ENCODE peak calls at places on chromosomes 5 and 9, in six cellular contexts. U, N, M, V, T and J are unnamed samples.

GRCh38 chr9:2281803-2282185 is 266.6 kb downstream of the SMARCA2 start:
- DNase-seq in U (no peak), N (no peak), M (no peak), V (no peak), T (no peak), J (no peak)

GRCh38 chr9:93071464-93071863 is 13.0 kb downstream of the SUSD3 start:
- DNase-seq in U (peak; percentile 57), N (peak; percentile 45), M (no peak), V (no peak), T (no peak), J (peak; percentile 20)

GRCh38 chr5:104412649-104413240 is 850.2 kb upstream of the NUDT12 start:
- DNase-seq in U (peak; percentile 38), N (peak; percentile 27), M (peak; percentile 53), V (no peak), T (no peak), J (peak; percentile 61)

GRCh38 chr5:152388610-152389009 is 16.5 kb downstream of the NMUR2 start:
- DNase-seq in U (no peak), N (no peak), M (no peak), V (no peak), T (no peak), J (no peak)

GRCh38 chr9:131525643-131526565 is 5.2 kb downstream of the UCK1 start:
- DNase-seq in U (no peak), N (no peak), M (no peak), V (no peak), T (peak; percentile 93), J (no peak)

GRCh38 chr9:93860694-93861658 is 94.2 kb downstream of the BARX1 start:
- DNase-seq in U (no peak), N (no peak), M (no peak), V (peak; percentile 62), T (no peak), J (no peak)

GRCh38 chr9:132833451-132834130 is 44.5 kb downstream of the AK8 start:
- DNase-seq in U (no peak), N (no peak), M (no peak), V (peak; percentile 40), T (no peak), J (no peak)

GRCh38 chr9:4879098-4879497 is 86.4 kb downstream of the RCL1 start:
- DNase-seq in U (no peak), N (no peak), M (peak; percentile 57), V (no peak), T (no peak), J (no peak)

GRCh38 chr5:66796306-66797292 is 200.4 kb downstream of the MAST4 start:
- DNase-seq in U (peak; percentile 14), N (peak; percentile 36), M (no peak), V (no peak), T (no peak), J (peak; percentile 13)

GRCh38 chr9:16344343-16344742 is 526.1 kb downstream of the BNC2 start:
- DNase-seq in U (peak; percentile 84), N (peak; percentile 91), M (no peak), V (no peak), T (no peak), J (peak; percentile 72)

GRCh38 chr5:76473676-76474075 is 70.6 kb downstream of the IQGAP2 start:
- DNase-seq in U (no peak), N (no peak), M (no peak), V (no peak), T (no peak), J (no peak)

GRCh38 chr9:13717356-13718057 is 438.0 kb upstream of the MPDZ start:
- DNase-seq in U (no peak), N (peak; percentile 46), M (no peak), V (no peak), T (no peak), J (no peak)

GRCh38 chr5:111461261-111461671 is 51.1 kb downstream of the STARD4 start:
- DNase-seq in U (peak; percentile 40), N (peak; percentile 65), M (peak; percentile 69), V (no peak), T (peak; percentile 52), J (peak; percentile 56)

GRCh38 chr5:6818594-6819512 is 105.6 kb downstream of the TENT4A start:
- DNase-seq in U (no peak), N (no peak), M (no peak), V (no peak), T (no peak), J (peak; percentile 2)

GRCh38 chr5:33969572-33970452 is 14.7 kb downstream of the SLC45A2 start:
- DNase-seq in U (peak; percentile 44), N (peak; percentile 79), M (peak; percentile 55), V (no peak), T (no peak), J (peak; percentile 50)

GRCh38 chr9:81861644-81862043 is 66.6 kb upstream of the SPATA31D4 start:
- DNase-seq in U (no peak), N (peak; percentile 67), M (no peak), V (no peak), T (no peak), J (peak; percentile 89)

GRCh38 chr5:77957-78804 is 13.8 kb upstream of the PLEKHG4B start:
- DNase-seq in U (peak; percentile 73), N (peak; percentile 12), M (no peak), V (no peak), T (no peak), J (peak; percentile 21)

GRCh38 chr5:81513982-81514381 is 120.0 kb upstream of the ACOT12 start:
- DNase-seq in U (peak; percentile 8), N (peak; percentile 31), M (no peak), V (no peak), T (no peak), J (peak; percentile 18)

GRCh38 chr5:133273661-133274596 is 222.1 kb downstream of the HSPA4 start:
- DNase-seq in U (no peak), N (peak; percentile 60), M (no peak), V (no peak), T (no peak), J (peak; percentile 60)

GRCh38 chr5:146345578-146346366 is 7.1 kb downstream of the POU4F3 start:
- DNase-seq in U (no peak), N (no peak), M (no peak), V (no peak), T (no peak), J (no peak)

GRCh38 chr9:122402403-122403268 is 31.8 kb downstream of the PTGS1 start:
- DNase-seq in U (peak; percentile 91), N (peak; percentile 99), M (no peak), V (no peak), T (no peak), J (peak; percentile 92)

GRCh38 chr5:1386274-1386717 is 41.4 kb upstream of the CLPTM1L start:
- DNase-seq in U (peak; percentile 26), N (peak; percentile 44), M (peak; percentile 83), V (peak; percentile 91), T (no peak), J (peak; percentile 24)

GRCh38 chr9:114931407-114931806 is 1.0 kb upstream of the TNFSF8 start:
- DNase-seq in U (no peak), N (no peak), M (no peak), V (no peak), T (no peak), J (no peak)

GRCh38 chr9:83981126-83981871 is 694 bp downstream of the RMI1 start:
- DNase-seq in U (peak; percentile 51), N (peak; percentile 46), M (peak; percentile 83), V (no peak), T (no peak), J (peak; percentile 93)

GRCh38 chr9:1047605-1048235 is 2.4 kb upstream of the DMRT2 start:
- DNase-seq in U (no peak), N (no peak), M (no peak), V (no peak), T (no peak), J (no peak)

GRCh38 chr9:107283621-107284616 is 840 bp downstream of the RAD23B start:
- DNase-seq in U (peak; percentile 84), N (peak; percentile 64), M (peak; percentile 82), V (peak; percentile 90), T (peak; percentile 56), J (peak; percentile 82)

GRCh38 chr9:107284636-107285035 is 1.6 kb downstream of the RAD23B start:
- DNase-seq in U (no peak), N (no peak), M (no peak), V (no peak), T (no peak), J (no peak)

GRCh38 chr9:107288701-107289100 is 5.6 kb downstream of the RAD23B start:
- DNase-seq in U (no peak), N (no peak), M (no peak), V (no peak), T (no peak), J (no peak)

GRCh38 chr9:107285292-107285691 is 2.2 kb downstream of the RAD23B start:
- DNase-seq in U (no peak), N (no peak), M (no peak), V (no peak), T (no peak), J (no peak)

DNA sequence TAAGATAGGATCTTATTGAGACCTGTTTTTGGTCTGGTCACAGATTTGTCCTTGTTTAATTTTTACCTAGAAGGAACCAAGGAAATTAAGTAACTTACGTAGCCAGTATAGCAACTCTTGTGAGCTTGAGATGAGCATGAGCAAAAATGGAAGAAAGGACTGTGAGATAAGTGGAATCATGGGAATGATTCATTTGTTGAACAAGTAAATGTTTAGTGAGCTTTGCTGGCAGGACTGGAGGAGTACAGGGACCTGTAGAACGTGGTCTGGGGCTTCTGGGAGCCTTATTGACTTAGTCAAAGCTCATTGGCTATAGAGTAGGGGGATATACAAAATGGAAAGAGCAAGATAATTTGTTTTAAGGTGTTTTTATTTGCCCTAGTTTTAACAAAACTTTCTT is 3.0 kb downstream of the RAD23B start:
- DNase-seq in U (peak; percentile 34), N (no peak), M (no peak), V (no peak), T (no peak), J (peak; percentile 65)
- H3K4me3 ChIP-seq in U (peak overlapping the region; percentile 69), N (peak overlapping the region; percentile 79), M (no peak overlapping the region), V (peak overlapping the region; percentile 84), T (peak overlapping the region; percentile 87), J (peak overlapping the region; percentile 87)

GRCh38 chr5:136064510-136064909 is 35.7 kb downstream of the TGFBI start:
- DNase-seq in U (no peak), N (no peak), M (peak; percentile 23), V (no peak), T (no peak), J (no peak)
- TF ChIP-seq CTCF in U (no peak), N (peak; percentile 24), M (no peak), V (no peak), T (no peak), J (peak; percentile 26)

DNA sequence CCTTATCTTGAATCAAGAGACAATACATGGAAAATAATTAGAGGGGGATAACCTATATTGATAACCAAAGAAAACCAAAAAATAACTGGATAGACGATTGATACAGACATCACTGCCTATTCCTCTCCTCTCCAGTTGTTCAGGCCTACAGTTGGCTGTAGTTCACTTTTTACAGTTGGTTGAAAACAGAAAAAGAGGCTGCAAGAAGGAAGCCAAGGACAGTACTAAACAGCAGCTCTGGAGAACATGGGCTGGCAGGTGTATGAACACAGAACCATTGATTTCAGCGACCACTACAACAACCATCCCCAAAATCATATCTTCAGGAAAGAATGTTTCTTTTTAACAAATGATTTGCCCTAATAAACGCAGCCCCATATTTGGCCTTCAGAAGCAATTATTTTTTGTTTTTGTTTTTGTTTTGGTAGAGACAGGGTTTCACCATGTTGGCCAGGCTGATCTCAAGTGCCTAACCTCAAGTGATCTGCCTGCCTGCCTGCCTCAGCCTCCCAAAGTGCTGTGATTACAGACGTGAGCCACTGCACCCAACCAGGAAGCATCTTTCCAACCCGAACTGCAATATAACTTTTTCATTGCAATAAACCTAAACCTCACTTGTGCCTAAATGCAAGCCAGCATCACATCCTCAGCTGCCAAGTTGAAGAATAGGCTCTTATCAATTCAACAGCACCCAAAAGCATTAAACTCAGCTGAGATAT is 64.2 kb downstream of the MLLT3 start:
- DNase-seq in U (no peak), N (no peak), M (no peak), V (no peak), T (no peak), J (no peak)
- H3K4me3 ChIP-seq in U (no peak overlapping the region), N (no peak overlapping the region), M (no peak overlapping the region), V (no peak overlapping the region), T (no peak overlapping the region), J (no peak overlapping the region)

GRCh38 chr5:135466178-135467050 is 14.3 kb upstream of the TIFAB start:
- DNase-seq in U (peak; percentile 61), N (peak; percentile 71), M (peak; percentile 82), V (peak; percentile 88), T (peak; percentile 77), J (peak; percentile 73)
- TF ChIP-seq CTCF in U (peak; percentile 85), N (peak; percentile 84), M (peak; percentile 86), V (peak; percentile 85), T (peak; percentile 94), J (peak; percentile 88)